ENCODE peak calls at places on chromosomes 7 and 10, in six cellular contexts. One of them, this sample, is unnamed.

GRCh38 chr7:79822620-79823240 is 311.9 kb upstream of the GNAI1 start:
- DNase-seq in A549: no peak
- DNase-seq in AG04450: no peak
- DNase-seq in Panc1: no peak
- DNase-seq in mammary epithelial cell: no peak
- DNase-seq in fibroblast of lung: no peak
- DNase-seq in this sample: no peak

GRCh38 chr7:140294454-140294853 is 103.9 kb downstream of the SLC37A3 start:
- DNase-seq in A549: no peak
- DNase-seq in fibroblast of lung: no peak
- DNase-seq in AG04450: no peak
- DNase-seq in Panc1: no peak
- DNase-seq in mammary epithelial cell: no peak
- DNase-seq in this sample: no peak

GRCh38 chr10:75911426-75911825 is 480.0 kb downstream of the LRMDA start:
- DNase-seq in fibroblast of lung: no peak
- DNase-seq in A549: no peak
- DNase-seq in AG04450: no peak
- DNase-seq in mammary epithelial cell: peak; percentile 46
- DNase-seq in Panc1: no peak
- DNase-seq in this sample: no peak

GRCh38 chr7:28776463-28777157 is 181.5 kb downstream of the TRIL start:
- DNase-seq in AG04450: no peak
- DNase-seq in mammary epithelial cell: no peak
- DNase-seq in Panc1: no peak
- DNase-seq in fibroblast of lung: no peak
- DNase-seq in A549: no peak
- DNase-seq in this sample: no peak

GRCh38 chr7:74612015-74612829 is 45.3 kb upstream of the GTF2I start:
- DNase-seq in fibroblast of lung: no peak
- DNase-seq in A549: no peak
- DNase-seq in AG04450: no peak
- DNase-seq in mammary epithelial cell: peak; percentile 86
- DNase-seq in Panc1: no peak
- DNase-seq in this sample: no peak

GRCh38 chr10:78338717-78339116 is 305.1 kb downstream of the RPS24 start:
- DNase-seq in fibroblast of lung: no peak
- DNase-seq in mammary epithelial cell: no peak
- DNase-seq in Panc1: no peak
- DNase-seq in A549: no peak
- DNase-seq in AG04450: no peak
- DNase-seq in this sample: no peak

GRCh38 chr10:125107972-125108580 is 52.3 kb downstream of the CTBP2 start:
- DNase-seq in A549: no peak
- DNase-seq in fibroblast of lung: no peak
- DNase-seq in AG04450: no peak
- DNase-seq in mammary epithelial cell: no peak
- DNase-seq in Panc1: no peak
- DNase-seq in this sample: no peak

GRCh38 chr7:29287366-29287765 is 92.8 kb downstream of the CHN2 start:
- DNase-seq in A549: peak; percentile 40
- DNase-seq in mammary epithelial cell: peak; percentile 87
- DNase-seq in fibroblast of lung: peak; percentile 91
- DNase-seq in Panc1: no peak
- DNase-seq in AG04450: no peak
- DNase-seq in this sample: no peak

GRCh38 chr10:130740788-130741785 is 570.4 kb downstream of the TCERG1L start:
- DNase-seq in A549: no peak
- DNase-seq in Panc1: no peak
- DNase-seq in fibroblast of lung: no peak
- DNase-seq in AG04450: no peak
- DNase-seq in mammary epithelial cell: no peak
- DNase-seq in this sample: no peak

GRCh38 chr10:74072503-74072902 is 74.6 kb downstream of the VCL start:
- DNase-seq in AG04450: no peak
- DNase-seq in fibroblast of lung: peak; percentile 51
- DNase-seq in A549: peak; percentile 43
- DNase-seq in Panc1: peak; percentile 59
- DNase-seq in mammary epithelial cell: peak; percentile 79
- DNase-seq in this sample: peak; percentile 45

GRCh38 chr10:103603382-103603781 is 109.9 kb downstream of the NEURL1 start:
- DNase-seq in mammary epithelial cell: no peak
- DNase-seq in Panc1: no peak
- DNase-seq in A549: no peak
- DNase-seq in fibroblast of lung: no peak
- DNase-seq in AG04450: no peak
- DNase-seq in this sample: no peak

GRCh38 chr7:10918093-10918590 is 55.5 kb upstream of the PHF14 start:
- DNase-seq in Panc1: no peak
- DNase-seq in A549: no peak
- DNase-seq in mammary epithelial cell: no peak
- DNase-seq in AG04450: no peak
- DNase-seq in fibroblast of lung: no peak
- DNase-seq in this sample: no peak

GRCh38 chr7:148084138-148084537 is 506.4 kb upstream of the C7orf33 start:
- DNase-seq in mammary epithelial cell: peak; percentile 5
- DNase-seq in AG04450: no peak
- DNase-seq in fibroblast of lung: peak; percentile 56
- DNase-seq in A549: no peak
- DNase-seq in Panc1: peak; percentile 25
- DNase-seq in this sample: peak; percentile 21

GRCh38 chr7:138608292-138608691 is 92.9 kb downstream of the SVOPL start:
- DNase-seq in A549: no peak
- DNase-seq in AG04450: no peak
- DNase-seq in mammary epithelial cell: no peak
- DNase-seq in fibroblast of lung: peak; percentile 34
- DNase-seq in Panc1: no peak
- DNase-seq in this sample: no peak

GRCh38 chr10:27138277-27138676 is 15.9 kb downstream of the YME1L1 start:
- DNase-seq in AG04450: no peak
- DNase-seq in A549: no peak
- DNase-seq in Panc1: no peak
- DNase-seq in fibroblast of lung: no peak
- DNase-seq in mammary epithelial cell: no peak
- DNase-seq in this sample: no peak

GRCh38 chr7:2864999-2865670 is 21.0 kb upstream of the GNA12 start:
- DNase-seq in fibroblast of lung: peak; percentile 79
- DNase-seq in A549: peak; percentile 78
- DNase-seq in mammary epithelial cell: peak; percentile 44
- DNase-seq in Panc1: peak; percentile 65
- DNase-seq in AG04450: peak; percentile 42
- DNase-seq in this sample: no peak

GRCh38 chr7:104551226-104551625 is 222.8 kb downstream of the LHFPL3 start:
- DNase-seq in mammary epithelial cell: no peak
- DNase-seq in fibroblast of lung: no peak
- DNase-seq in Panc1: no peak
- DNase-seq in AG04450: no peak
- DNase-seq in A549: no peak
- DNase-seq in this sample: no peak

GRCh38 chr7:91295571-91295970 is 31.3 kb downstream of the FZD1 start:
- DNase-seq in AG04450: no peak
- DNase-seq in Panc1: no peak
- DNase-seq in mammary epithelial cell: no peak
- DNase-seq in A549: no peak
- DNase-seq in fibroblast of lung: no peak
- DNase-seq in this sample: no peak

GRCh38 chr10:26334932-26335573 is 103.1 kb upstream of the APBB1IP start:
- DNase-seq in A549: peak; percentile 54
- DNase-seq in fibroblast of lung: peak; percentile 35
- DNase-seq in Panc1: peak; percentile 60
- DNase-seq in mammary epithelial cell: peak; percentile 48
- DNase-seq in AG04450: no peak
- DNase-seq in this sample: peak; percentile 32

GRCh38 chr10:31154996-31155395 is 123.3 kb upstream of the ZNF438 start:
- DNase-seq in AG04450: no peak
- DNase-seq in A549: no peak
- DNase-seq in mammary epithelial cell: no peak
- DNase-seq in Panc1: no peak
- DNase-seq in fibroblast of lung: no peak
- DNase-seq in this sample: no peak

GRCh38 chr7:124700655-124701054 is 64.9 kb downstream of the GPR37 start:
- DNase-seq in A549: no peak
- DNase-seq in mammary epithelial cell: peak; percentile 85
- DNase-seq in Panc1: no peak
- DNase-seq in fibroblast of lung: no peak
- DNase-seq in AG04450: no peak
- DNase-seq in this sample: no peak

GRCh38 chr7:78412216-78412858 is 613.8 kb downstream of the PHTF2 start:
- DNase-seq in A549: no peak
- DNase-seq in fibroblast of lung: peak; percentile 14
- DNase-seq in mammary epithelial cell: no peak
- DNase-seq in AG04450: no peak
- DNase-seq in Panc1: no peak
- DNase-seq in this sample: peak; percentile 2

GRCh38 chr7:42237891-42238531 is 1.0 kb upstream of the GLI3 start:
- DNase-seq in AG04450: no peak
- DNase-seq in mammary epithelial cell: no peak
- DNase-seq in A549: no peak
- DNase-seq in fibroblast of lung: peak; percentile 76
- DNase-seq in Panc1: no peak
- DNase-seq in this sample: no peak

GRCh38 chr10:91381562-91381923 is 28.6 kb upstream of the HECTD2 start:
- DNase-seq in AG04450: no peak
- DNase-seq in Panc1: no peak
- DNase-seq in mammary epithelial cell: no peak
- DNase-seq in A549: no peak
- DNase-seq in fibroblast of lung: no peak
- DNase-seq in this sample: no peak

GRCh38 chr10:16828731-16829175 is 11.5 kb upstream of the RSU1 start:
- DNase-seq in Panc1: no peak
- DNase-seq in mammary epithelial cell: peak; percentile 43
- DNase-seq in A549: no peak
- DNase-seq in AG04450: no peak
- DNase-seq in fibroblast of lung: peak; percentile 73
- DNase-seq in this sample: no peak

GRCh38 chr10:93614101-93614825 is 1.9 kb downstream of the PDE6C start:
- DNase-seq in mammary epithelial cell: no peak
- DNase-seq in Panc1: no peak
- DNase-seq in AG04450: no peak
- DNase-seq in fibroblast of lung: no peak
- DNase-seq in A549: no peak
- DNase-seq in this sample: no peak

GRCh38 chr10:93620925-93621324 is 8.6 kb downstream of the PDE6C start:
- DNase-seq in Panc1: no peak
- DNase-seq in A549: no peak
- DNase-seq in AG04450: no peak
- DNase-seq in mammary epithelial cell: no peak
- DNase-seq in fibroblast of lung: no peak
- DNase-seq in this sample: no peak

GRCh38 chr10:93616844-93617360 is 4.6 kb downstream of the PDE6C start:
- DNase-seq in A549: no peak
- DNase-seq in fibroblast of lung: no peak
- DNase-seq in Panc1: no peak
- DNase-seq in mammary epithelial cell: no peak
- DNase-seq in AG04450: no peak
- DNase-seq in this sample: no peak

GRCh38 chr10:93612237-93612636 is at the start of gene PDE6C:
- DNase-seq in AG04450: no peak
- DNase-seq in Panc1: no peak
- DNase-seq in mammary epithelial cell: no peak
- DNase-seq in fibroblast of lung: no peak
- DNase-seq in A549: no peak
- DNase-seq in this sample: no peak

GRCh38 chr10:93615576-93615975 is 3.2 kb downstream of the PDE6C start:
- DNase-seq in Panc1: no peak
- DNase-seq in fibroblast of lung: no peak
- DNase-seq in mammary epithelial cell: no peak
- DNase-seq in A549: no peak
- DNase-seq in AG04450: no peak
- DNase-seq in this sample: no peak
- H3K4me3 ChIP-seq in Panc1: no peak overlapping the region
- H3K4me3 ChIP-seq in fibroblast of lung: no peak overlapping the region
- H3K4me3 ChIP-seq in mammary epithelial cell: no peak overlapping the region
- H3K4me3 ChIP-seq in A549: no peak overlapping the region
- H3K4me3 ChIP-seq in AG04450: no peak overlapping the region
- H3K4me3 ChIP-seq in this sample: no peak overlapping the region

GRCh38 chr10:45578384-45578946 is 94.1 kb downstream of the ZFAND4 start:
- DNase-seq in mammary epithelial cell: no peak
- DNase-seq in AG04450: no peak
- DNase-seq in Panc1: no peak
- DNase-seq in A549: no peak
- DNase-seq in fibroblast of lung: no peak
- DNase-seq in this sample: peak; percentile 27

GRCh38 chr10:45581497-45582385 is 90.8 kb downstream of the ZFAND4 start:
- DNase-seq in fibroblast of lung: peak; percentile 21
- DNase-seq in AG04450: no peak
- DNase-seq in mammary epithelial cell: no peak
- DNase-seq in A549: no peak
- DNase-seq in Panc1: no peak
- DNase-seq in this sample: no peak

GRCh38 chr10:45582386-45582781 is 90.2 kb downstream of the ZFAND4 start:
- DNase-seq in fibroblast of lung: no peak
- DNase-seq in Panc1: no peak
- DNase-seq in mammary epithelial cell: no peak
- DNase-seq in AG04450: no peak
- DNase-seq in A549: no peak
- DNase-seq in this sample: no peak

GRCh38 chr10:45580781-45581496 is 91.6 kb downstream of the ZFAND4 start:
- DNase-seq in mammary epithelial cell: no peak
- DNase-seq in fibroblast of lung: no peak
- DNase-seq in Panc1: no peak
- DNase-seq in AG04450: no peak
- DNase-seq in A549: no peak
- DNase-seq in this sample: no peak

DNA sequence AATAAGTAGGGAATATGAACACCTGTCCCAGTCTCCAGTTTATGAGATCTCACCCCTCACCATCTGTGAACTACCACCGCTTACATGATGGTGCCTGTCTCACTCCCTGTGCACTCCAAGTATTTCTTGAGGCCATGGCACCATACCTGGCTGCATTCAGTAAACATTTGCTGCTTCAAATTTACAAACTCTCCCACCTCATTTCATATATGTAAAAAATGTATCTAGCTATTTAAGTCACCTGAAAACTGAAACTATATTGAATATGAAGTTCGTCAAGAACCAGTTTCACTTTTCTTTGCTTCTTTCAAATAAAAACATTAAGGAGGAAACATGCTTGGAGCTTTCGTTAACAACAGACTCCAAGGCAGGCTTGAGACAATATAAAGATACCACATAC is 92.2 kb downstream of the ZFAND4 start:
- DNase-seq in AG04450: no peak
- DNase-seq in A549: no peak
- DNase-seq in Panc1: no peak
- DNase-seq in mammary epithelial cell: no peak
- DNase-seq in fibroblast of lung: no peak
- DNase-seq in this sample: no peak
- H3K4me3 ChIP-seq in AG04450: no peak overlapping the region
- H3K4me3 ChIP-seq in A549: no peak overlapping the region
- H3K4me3 ChIP-seq in Panc1: peak overlapping the region; percentile 34
- H3K4me3 ChIP-seq in mammary epithelial cell: peak overlapping the region; percentile 16
- H3K4me3 ChIP-seq in fibroblast of lung: no peak overlapping the region
- H3K4me3 ChIP-seq in this sample: no peak overlapping the region

GRCh38 chr7:1043552-1044188 is 676 bp upstream of the GPR146 start:
- DNase-seq in Panc1: no peak
- DNase-seq in A549: no peak
- DNase-seq in fibroblast of lung: no peak
- DNase-seq in AG04450: no peak
- DNase-seq in mammary epithelial cell: no peak
- DNase-seq in this sample: no peak
- H3K4me3 ChIP-seq in Panc1: peak overlapping the region; percentile 69
- H3K4me3 ChIP-seq in A549: peak overlapping the region; percentile 60
- H3K4me3 ChIP-seq in fibroblast of lung: peak overlapping the region; percentile 45
- H3K4me3 ChIP-seq in AG04450: peak overlapping the region; percentile 54
- H3K4me3 ChIP-seq in mammary epithelial cell: peak overlapping the region; percentile 47
- H3K4me3 ChIP-seq in this sample: peak overlapping the region; percentile 46

GRCh38 chr10:108597031-108597430 is 1326.3 kb downstream of the XPNPEP1 start:
- DNase-seq in AG04450: no peak
- DNase-seq in Panc1: no peak
- DNase-seq in fibroblast of lung: peak; percentile 1
- DNase-seq in A549: no peak
- DNase-seq in mammary epithelial cell: no peak
- DNase-seq in this sample: no peak
- H3K4me3 ChIP-seq in AG04450: no peak overlapping the region
- H3K4me3 ChIP-seq in Panc1: no peak overlapping the region
- H3K4me3 ChIP-seq in fibroblast of lung: no peak overlapping the region
- H3K4me3 ChIP-seq in A549: no peak overlapping the region
- H3K4me3 ChIP-seq in mammary epithelial cell: no peak overlapping the region
- H3K4me3 ChIP-seq in this sample: no peak overlapping the region

This sample was measured in LNCaP clone FGC.